ENCODE peak calls at places on chromosomes 13 and 19, in ten cellular contexts. One of them, this sample, is unnamed.

GRCh38 chr13:95485518-95486144 is 66.9 kb upstream of the CLDN10 start:
- DNase-seq in NCI-H345: no peak
- DNase-seq in lower lobe of right lung: no peak
- DNase-seq in OCI-M1: peak; percentile 85
- DNase-seq in activated T-cell treated with anti-CD3 and anti-CD28 coated beads for 1 hour: no peak
- DNase-seq in cardiac fibroblast: peak; percentile 47
- DNase-seq in stimulated activated CD4-positive, alpha-beta T cell treated with anti-CD3 and anti-CD28 coated beads, Interleukin-4, amount 100 ng/mL, for 1 hour: no peak
- DNase-seq in iris pigment epithelial cell: no peak
- DNase-seq in A549: no peak
- DNase-seq in neural crest cell: no peak
- DNase-seq in this sample: no peak

GRCh38 chr19:18202759-18203407 is 959 bp downstream of the RAB3A start:
- DNase-seq in NCI-H345: no peak
- DNase-seq in lower lobe of right lung: no peak
- DNase-seq in OCI-M1: no peak
- DNase-seq in activated T-cell treated with anti-CD3 and anti-CD28 coated beads for 1 hour: no peak
- DNase-seq in cardiac fibroblast: peak; percentile 27
- DNase-seq in stimulated activated CD4-positive, alpha-beta T cell treated with anti-CD3 and anti-CD28 coated beads, Interleukin-4, amount 100 ng/mL, for 1 hour: no peak
- DNase-seq in iris pigment epithelial cell: peak; percentile 11
- DNase-seq in A549: no peak
- DNase-seq in neural crest cell: no peak
- DNase-seq in this sample: no peak

GRCh38 chr13:51825165-51825592 is 19.8 kb downstream of the TMEM272 start:
- DNase-seq in NCI-H345: no peak
- DNase-seq in lower lobe of right lung: no peak
- DNase-seq in OCI-M1: peak; percentile 52
- DNase-seq in activated T-cell treated with anti-CD3 and anti-CD28 coated beads for 1 hour: no peak
- DNase-seq in cardiac fibroblast: peak; percentile 76
- DNase-seq in stimulated activated CD4-positive, alpha-beta T cell treated with anti-CD3 and anti-CD28 coated beads, Interleukin-4, amount 100 ng/mL, for 1 hour: no peak
- DNase-seq in iris pigment epithelial cell: peak; percentile 67
- DNase-seq in A549: no peak
- DNase-seq in neural crest cell: no peak
- DNase-seq in this sample: no peak

GRCh38 chr19:12970070-12970820 is 869 bp downstream of the DAND5 start:
- DNase-seq in NCI-H345: no peak
- DNase-seq in lower lobe of right lung: no peak
- DNase-seq in OCI-M1: no peak
- DNase-seq in activated T-cell treated with anti-CD3 and anti-CD28 coated beads for 1 hour: no peak
- DNase-seq in cardiac fibroblast: no peak
- DNase-seq in stimulated activated CD4-positive, alpha-beta T cell treated with anti-CD3 and anti-CD28 coated beads, Interleukin-4, amount 100 ng/mL, for 1 hour: no peak
- DNase-seq in iris pigment epithelial cell: no peak
- DNase-seq in A549: no peak
- DNase-seq in neural crest cell: no peak
- DNase-seq in this sample: no peak

GRCh38 chr19:18290250-18291018 is 9.0 kb upstream of the JUND start:
- DNase-seq in NCI-H345: no peak
- DNase-seq in lower lobe of right lung: no peak
- DNase-seq in OCI-M1: peak; percentile 87
- DNase-seq in activated T-cell treated with anti-CD3 and anti-CD28 coated beads for 1 hour: no peak
- DNase-seq in cardiac fibroblast: peak; percentile 56
- DNase-seq in stimulated activated CD4-positive, alpha-beta T cell treated with anti-CD3 and anti-CD28 coated beads, Interleukin-4, amount 100 ng/mL, for 1 hour: peak; percentile 75
- DNase-seq in iris pigment epithelial cell: peak; percentile 23
- DNase-seq in A549: no peak
- DNase-seq in neural crest cell: no peak
- DNase-seq in this sample: peak; percentile 62

GRCh38 chr13:44747179-44747578 is 171.0 kb upstream of the TSC22D1 start:
- DNase-seq in NCI-H345: no peak
- DNase-seq in lower lobe of right lung: no peak
- DNase-seq in OCI-M1: no peak
- DNase-seq in activated T-cell treated with anti-CD3 and anti-CD28 coated beads for 1 hour: no peak
- DNase-seq in cardiac fibroblast: no peak
- DNase-seq in stimulated activated CD4-positive, alpha-beta T cell treated with anti-CD3 and anti-CD28 coated beads, Interleukin-4, amount 100 ng/mL, for 1 hour: no peak
- DNase-seq in iris pigment epithelial cell: no peak
- DNase-seq in A549: no peak
- DNase-seq in neural crest cell: no peak
- DNase-seq in this sample: peak; percentile 59

GRCh38 chr19:5963855-5964254 is 14.1 kb downstream of the RANBP3 start:
- DNase-seq in NCI-H345: no peak
- DNase-seq in lower lobe of right lung: no peak
- DNase-seq in OCI-M1: no peak
- DNase-seq in activated T-cell treated with anti-CD3 and anti-CD28 coated beads for 1 hour: no peak
- DNase-seq in cardiac fibroblast: no peak
- DNase-seq in stimulated activated CD4-positive, alpha-beta T cell treated with anti-CD3 and anti-CD28 coated beads, Interleukin-4, amount 100 ng/mL, for 1 hour: no peak
- DNase-seq in iris pigment epithelial cell: no peak
- DNase-seq in A549: no peak
- DNase-seq in neural crest cell: no peak
- DNase-seq in this sample: no peak

GRCh38 chr13:73273737-73274136 is 214.9 kb downstream of the KLF5 start:
- DNase-seq in NCI-H345: no peak
- DNase-seq in lower lobe of right lung: no peak
- DNase-seq in OCI-M1: no peak
- DNase-seq in activated T-cell treated with anti-CD3 and anti-CD28 coated beads for 1 hour: no peak
- DNase-seq in cardiac fibroblast: peak; percentile 60
- DNase-seq in stimulated activated CD4-positive, alpha-beta T cell treated with anti-CD3 and anti-CD28 coated beads, Interleukin-4, amount 100 ng/mL, for 1 hour: no peak
- DNase-seq in iris pigment epithelial cell: peak; percentile 96
- DNase-seq in A549: no peak
- DNase-seq in neural crest cell: no peak
- DNase-seq in this sample: no peak

GRCh38 chr19:4512070-4512469 is 6.2 kb downstream of the PLIN4 start:
- DNase-seq in NCI-H345: no peak
- DNase-seq in lower lobe of right lung: no peak
- DNase-seq in OCI-M1: no peak
- DNase-seq in activated T-cell treated with anti-CD3 and anti-CD28 coated beads for 1 hour: no peak
- DNase-seq in cardiac fibroblast: no peak
- DNase-seq in stimulated activated CD4-positive, alpha-beta T cell treated with anti-CD3 and anti-CD28 coated beads, Interleukin-4, amount 100 ng/mL, for 1 hour: no peak
- DNase-seq in iris pigment epithelial cell: no peak
- DNase-seq in A549: no peak
- DNase-seq in neural crest cell: no peak
- DNase-seq in this sample: no peak

GRCh38 chr13:49436890-49437289 is 7.0 kb downstream of the CAB39L start:
- DNase-seq in NCI-H345: no peak
- DNase-seq in lower lobe of right lung: no peak
- DNase-seq in OCI-M1: peak; percentile 84
- DNase-seq in activated T-cell treated with anti-CD3 and anti-CD28 coated beads for 1 hour: no peak
- DNase-seq in cardiac fibroblast: peak; percentile 79
- DNase-seq in stimulated activated CD4-positive, alpha-beta T cell treated with anti-CD3 and anti-CD28 coated beads, Interleukin-4, amount 100 ng/mL, for 1 hour: no peak
- DNase-seq in iris pigment epithelial cell: peak; percentile 54
- DNase-seq in A549: no peak
- DNase-seq in neural crest cell: no peak
- DNase-seq in this sample: peak; percentile 64

GRCh38 chr13:45950343-45950995 is 98.9 kb upstream of the SIAH3 start:
- DNase-seq in NCI-H345: no peak
- DNase-seq in lower lobe of right lung: no peak
- DNase-seq in OCI-M1: no peak
- DNase-seq in activated T-cell treated with anti-CD3 and anti-CD28 coated beads for 1 hour: no peak
- DNase-seq in cardiac fibroblast: peak; percentile 13
- DNase-seq in stimulated activated CD4-positive, alpha-beta T cell treated with anti-CD3 and anti-CD28 coated beads, Interleukin-4, amount 100 ng/mL, for 1 hour: no peak
- DNase-seq in iris pigment epithelial cell: no peak
- DNase-seq in A549: no peak
- DNase-seq in neural crest cell: no peak
- DNase-seq in this sample: no peak

GRCh38 chr13:75656590-75656989 is 20.5 kb downstream of the LMO7 start:
- DNase-seq in NCI-H345: no peak
- DNase-seq in lower lobe of right lung: no peak
- DNase-seq in OCI-M1: no peak
- DNase-seq in activated T-cell treated with anti-CD3 and anti-CD28 coated beads for 1 hour: no peak
- DNase-seq in cardiac fibroblast: peak; percentile 37
- DNase-seq in stimulated activated CD4-positive, alpha-beta T cell treated with anti-CD3 and anti-CD28 coated beads, Interleukin-4, amount 100 ng/mL, for 1 hour: no peak
- DNase-seq in iris pigment epithelial cell: peak; percentile 46
- DNase-seq in A549: no peak
- DNase-seq in neural crest cell: no peak
- DNase-seq in this sample: no peak

GRCh38 chr19:435707-436412 is 25.0 kb downstream of the SHC2 start:
- DNase-seq in NCI-H345: no peak
- DNase-seq in lower lobe of right lung: no peak
- DNase-seq in OCI-M1: no peak
- DNase-seq in activated T-cell treated with anti-CD3 and anti-CD28 coated beads for 1 hour: no peak
- DNase-seq in cardiac fibroblast: no peak
- DNase-seq in stimulated activated CD4-positive, alpha-beta T cell treated with anti-CD3 and anti-CD28 coated beads, Interleukin-4, amount 100 ng/mL, for 1 hour: no peak
- DNase-seq in iris pigment epithelial cell: no peak
- DNase-seq in A549: no peak
- DNase-seq in neural crest cell: no peak
- DNase-seq in this sample: no peak

GRCh38 chr19:18809149-18809978 is 18.3 kb upstream of the COMP start:
- DNase-seq in NCI-H345: no peak
- DNase-seq in lower lobe of right lung: no peak
- DNase-seq in OCI-M1: peak; percentile 46
- DNase-seq in activated T-cell treated with anti-CD3 and anti-CD28 coated beads for 1 hour: no peak
- DNase-seq in cardiac fibroblast: peak; percentile 92
- DNase-seq in stimulated activated CD4-positive, alpha-beta T cell treated with anti-CD3 and anti-CD28 coated beads, Interleukin-4, amount 100 ng/mL, for 1 hour: no peak
- DNase-seq in iris pigment epithelial cell: peak; percentile 92
- DNase-seq in A549: no peak
- DNase-seq in neural crest cell: no peak
- DNase-seq in this sample: peak; percentile 71

GRCh38 chr13:112601351-112601750 is 13.4 kb upstream of the TUBGCP3 start:
- DNase-seq in NCI-H345: no peak
- DNase-seq in lower lobe of right lung: no peak
- DNase-seq in OCI-M1: no peak
- DNase-seq in activated T-cell treated with anti-CD3 and anti-CD28 coated beads for 1 hour: no peak
- DNase-seq in cardiac fibroblast: no peak
- DNase-seq in stimulated activated CD4-positive, alpha-beta T cell treated with anti-CD3 and anti-CD28 coated beads, Interleukin-4, amount 100 ng/mL, for 1 hour: no peak
- DNase-seq in iris pigment epithelial cell: no peak
- DNase-seq in A549: no peak
- DNase-seq in neural crest cell: no peak
- DNase-seq in this sample: no peak

GRCh38 chr19:38425810-38426466 is at the start of gene RASGRP4:
- DNase-seq in NCI-H345: no peak
- DNase-seq in lower lobe of right lung: peak; percentile 69
- DNase-seq in OCI-M1: peak; percentile 90
- DNase-seq in activated T-cell treated with anti-CD3 and anti-CD28 coated beads for 1 hour: no peak
- DNase-seq in cardiac fibroblast: no peak
- DNase-seq in stimulated activated CD4-positive, alpha-beta T cell treated with anti-CD3 and anti-CD28 coated beads, Interleukin-4, amount 100 ng/mL, for 1 hour: peak; percentile 64
- DNase-seq in iris pigment epithelial cell: no peak
- DNase-seq in A549: no peak
- DNase-seq in neural crest cell: no peak
- DNase-seq in this sample: peak; percentile 72

GRCh38 chr13:114108141-114108761 is 24.2 kb downstream of the RASA3 start:
- DNase-seq in NCI-H345: no peak
- DNase-seq in lower lobe of right lung: peak; percentile 39
- DNase-seq in OCI-M1: no peak
- DNase-seq in activated T-cell treated with anti-CD3 and anti-CD28 coated beads for 1 hour: no peak
- DNase-seq in cardiac fibroblast: no peak
- DNase-seq in stimulated activated CD4-positive, alpha-beta T cell treated with anti-CD3 and anti-CD28 coated beads, Interleukin-4, amount 100 ng/mL, for 1 hour: peak; percentile 1
- DNase-seq in iris pigment epithelial cell: no peak
- DNase-seq in A549: no peak
- DNase-seq in neural crest cell: no peak
- DNase-seq in this sample: peak; percentile 31

GRCh38 chr13:35512271-35512920 is 35.9 kb upstream of the MAB21L1 start:
- DNase-seq in NCI-H345: no peak
- DNase-seq in lower lobe of right lung: no peak
- DNase-seq in OCI-M1: peak; percentile 92
- DNase-seq in activated T-cell treated with anti-CD3 and anti-CD28 coated beads for 1 hour: no peak
- DNase-seq in cardiac fibroblast: peak; percentile 95
- DNase-seq in stimulated activated CD4-positive, alpha-beta T cell treated with anti-CD3 and anti-CD28 coated beads, Interleukin-4, amount 100 ng/mL, for 1 hour: no peak
- DNase-seq in iris pigment epithelial cell: peak; percentile 93
- DNase-seq in A549: no peak
- DNase-seq in neural crest cell: no peak
- DNase-seq in this sample: no peak